ENCODE peak calls at places on chromosomes 1 and 21, in four cellular contexts. I is ovary, Y is left ventricle myocardium inferior, H is testis. Q is an unnamed sample.

GRCh38 chr1:185431612-185432011 is 114.6 kb upstream of the IVNS1ABP start:
- DNase-seq in Y (no peak), I (no peak), H (no peak), Q (no peak)

GRCh38 chr1:98388431-98388830 is 273.1 kb upstream of the SNX7 start:
- DNase-seq in Y (no peak), H (peak), I (no peak), Q (peak)

GRCh38 chr1:50873458-50874187 is 86.4 kb downstream of the FAF1 start:
- DNase-seq in H (peak), I (no peak), Y (peak), Q (peak)

GRCh38 chr1:218351617-218352438 is 6.7 kb downstream of the TGFB2 start:
- DNase-seq in Y (no peak), I (no peak), H (no peak), Q (peak)

GRCh38 chr21:26331581-26331980 is 161.0 kb upstream of the APP start:
- DNase-seq in H (no peak), I (no peak), Y (no peak), Q (no peak)

GRCh38 chr1:7295946-7296345 is 475.1 kb upstream of the VAMP3 start:
- DNase-seq in H (no peak), Y (no peak), I (no peak), Q (no peak)

GRCh38 chr1:7629011-7629410 is 142.1 kb upstream of the VAMP3 start:
- DNase-seq in Y (no peak), H (no peak), I (no peak), Q (no peak)

GRCh38 chr21:27519357-27519756 is 552.5 kb upstream of the ADAMTS5 start:
- DNase-seq in I (no peak), Y (no peak), H (no peak), Q (no peak)

GRCh38 chr1:89087241-89087640 is 22.2 kb upstream of the GBP1 start:
- DNase-seq in I (no peak), Y (no peak), H (no peak), Q (no peak)

GRCh38 chr1:96962807-96963206 is 241.2 kb downstream of the PTBP2 start:
- DNase-seq in I (no peak), Y (no peak), H (no peak), Q (no peak)

GRCh38 chr1:45135339-45135738 is 71.1 kb downstream of the ZSWIM5 start:
- DNase-seq in Y (no peak), I (no peak), H (no peak), Q (no peak)
- H3K4me3 ChIP-seq in Y (no peak), I (no peak), H (no peak), Q (no peak)

GRCh38 chr1:31027693-31028526 is 37.6 kb downstream of the PUM1 start:
- DNase-seq in H (no peak), I (no peak), Y (no peak), Q (no peak)
- H3K4me3 ChIP-seq in H (no peak), I (no peak), Y (no peak), Q (no peak)

GRCh38 chr1:16018308-16018707 is 465 bp upstream of the HSPB7 start:
- DNase-seq in H (no peak), Y (peak), I (no peak), Q (peak)

GRCh38 chr1:16015960-16016901 is 1.6 kb downstream of the HSPB7 start:
- DNase-seq in I (no peak), H (no peak), Y (peak), Q (peak)

GRCh38 chr1:16017461-16018303 is at the start of gene HSPB7:
- DNase-seq in H (peak), Y (peak), I (peak), Q (peak)

GRCh38 chr1:16015491-16015890 is 2.4 kb downstream of the HSPB7 start:
- DNase-seq in H (no peak), Y (peak), I (no peak), Q (no peak)

GRCh38 chr1:16017076-16017460 is 775 bp downstream of the HSPB7 start:
- DNase-seq in H (no peak), I (peak), Y (no peak), Q (no peak)
- H3K4me3 ChIP-seq in H (no peak), I (peak), Y (peak), Q (peak)

DNA sequence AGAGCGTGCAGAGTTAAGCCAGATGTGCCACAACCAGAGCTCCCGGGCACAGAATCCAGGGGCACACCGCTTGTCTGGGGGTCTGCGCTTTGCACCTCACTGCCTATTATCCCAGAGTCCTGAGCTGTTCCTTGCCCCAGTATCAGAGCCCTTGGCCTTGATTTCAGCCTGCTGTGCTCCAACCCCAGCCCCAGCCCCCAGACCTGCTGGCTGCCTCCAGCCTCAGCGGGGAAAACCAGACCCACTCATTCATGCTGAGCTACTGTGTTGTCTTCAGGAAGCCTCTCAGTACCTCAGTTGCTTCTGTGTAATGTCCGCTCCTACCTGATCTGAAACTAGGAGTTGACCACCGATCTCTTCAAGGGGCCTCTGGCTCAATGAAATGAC is 1.1 kb downstream of the IKBKE start:
- DNase-seq in H (no peak), I (no peak), Y (no peak), Q (no peak)
- H3K4me3 ChIP-seq in H (no peak), I (no peak), Y (peak), Q (peak)

DNA sequence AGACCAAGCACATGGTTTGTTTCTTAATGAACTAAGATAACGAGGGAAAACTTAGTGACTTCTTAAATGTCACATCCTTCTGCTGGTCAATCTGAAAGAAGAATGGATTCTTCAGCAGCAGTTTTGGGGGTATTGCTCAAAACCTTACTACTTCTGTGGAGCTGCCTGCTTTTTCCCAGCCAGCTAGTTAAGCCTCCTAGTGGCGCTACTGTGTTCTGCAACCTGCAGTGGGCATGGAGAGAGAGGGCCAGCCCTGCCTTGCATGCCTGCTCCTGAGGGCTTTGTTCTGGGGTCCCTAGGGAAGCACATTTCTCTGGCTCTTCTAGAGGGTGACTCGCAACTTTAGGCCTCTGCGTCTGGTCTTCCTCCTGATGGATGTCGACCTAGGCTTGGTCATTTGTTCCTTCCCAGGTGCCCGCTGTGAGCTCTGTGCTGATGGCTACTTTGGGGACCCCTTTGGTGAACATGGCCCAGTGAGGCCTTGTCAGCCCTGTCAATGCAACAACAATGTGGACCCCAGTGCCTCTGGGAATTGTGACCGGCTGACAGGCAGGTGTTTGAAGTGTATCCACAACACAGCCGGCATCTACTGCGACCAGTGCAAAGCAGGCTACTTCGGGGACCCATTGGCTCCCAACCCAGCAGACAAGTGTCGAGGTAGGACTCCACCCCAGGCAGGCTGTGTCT is 42.0 kb downstream of the LAMC2 start:
- DNase-seq in Y (peak), I (no peak), H (peak), Q (no peak)
- H3K4me3 ChIP-seq in Y (no peak), I (no peak), H (no peak), Q (no peak)

DNA sequence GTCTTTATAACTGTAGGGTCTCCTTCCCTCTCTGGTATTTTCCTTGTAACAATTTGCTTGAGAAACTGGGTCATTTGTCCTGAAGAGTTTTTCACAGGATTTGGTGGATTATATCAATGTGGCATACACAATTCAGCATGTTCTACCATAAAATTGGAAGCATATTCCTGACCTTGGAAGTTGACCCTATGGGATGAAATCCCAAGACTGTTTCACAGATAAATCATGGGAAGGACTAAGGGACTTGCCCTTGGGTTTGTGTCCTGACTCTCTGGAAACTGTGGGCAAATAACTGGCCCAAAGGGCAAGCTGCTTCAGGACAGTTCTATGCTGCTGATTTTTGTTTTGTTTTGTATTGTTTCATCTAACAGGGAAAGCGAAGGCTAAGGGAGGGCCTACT is 255.6 kb downstream of the TM2D1 start:
- DNase-seq in I (no peak), H (no peak), Y (no peak), Q (no peak)
- H3K4me3 ChIP-seq in I (no peak), H (no peak), Y (no peak), Q (no peak)

DNA sequence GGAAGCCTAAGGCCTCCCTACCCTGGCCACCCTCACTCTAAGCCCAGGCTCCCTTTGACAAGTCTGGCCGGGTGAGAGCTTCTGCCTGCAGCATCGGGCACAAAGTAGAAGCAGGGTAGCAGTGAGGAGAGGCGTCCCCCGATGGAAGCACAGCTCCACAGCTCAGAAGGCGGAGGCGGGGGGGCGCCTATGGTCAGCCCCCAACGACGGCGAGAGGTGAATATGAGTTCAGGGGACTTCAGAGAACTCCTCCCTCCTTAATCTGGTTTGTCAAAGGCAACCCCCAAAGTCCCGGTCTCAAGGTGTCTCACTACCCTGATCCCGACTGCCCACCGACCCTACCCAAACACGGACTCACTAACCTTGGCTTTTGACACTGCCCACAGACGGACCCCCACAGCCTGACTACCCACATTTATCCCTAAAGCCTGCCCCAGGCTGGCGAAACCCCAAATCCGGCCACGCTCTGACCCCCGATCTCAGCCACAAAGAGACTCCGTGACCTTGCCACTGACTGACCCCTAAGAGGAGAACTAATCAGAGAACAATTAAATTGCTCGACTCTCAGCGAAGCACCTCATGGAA is 5.3 kb downstream of the ID3 start:
- DNase-seq in Y (no peak), I (peak), H (no peak), Q (no peak)
- H3K4me3 ChIP-seq in Y (peak), I (peak), H (peak), Q (peak)

GRCh38 chr1:61289232-61289967 is 207.0 kb downstream of the NFIA start:
- DNase-seq in I (no peak), Y (no peak), H (no peak), Q (no peak)
- H3K4me3 ChIP-seq in I (no peak), Y (no peak), H (no peak), Q (no peak)

GRCh38 chr1:159009704-159010361 is at the start of gene IFI16:
- DNase-seq in H (peak), I (peak), Y (no peak), Q (peak)

GRCh38 chr1:159010398-159010797 is 691 bp downstream of the IFI16 start:
- DNase-seq in I (no peak), Y (no peak), H (no peak), Q (no peak)

GRCh38 chr1:159014003-159014571 is 4.4 kb downstream of the IFI16 start:
- DNase-seq in H (no peak), Y (no peak), I (no peak), Q (no peak)

GRCh38 chr1:159012495-159012894 is 2.8 kb downstream of the IFI16 start:
- DNase-seq in Y (no peak), H (no peak), I (no peak), Q (peak)

GRCh38 chr1:159011701-159012100 is 2.0 kb downstream of the IFI16 start:
- DNase-seq in I (no peak), Y (no peak), H (no peak), Q (no peak)
- H3K4me3 ChIP-seq in I (peak), Y (peak), H (no peak), Q (peak)